ENCODE peak calls at places on chromosomes 7 and 10, in five cellular contexts. R is sigmoid colon, J is right atrium auricular region, L is astrocyte, M is tibial artery. T is an unnamed sample.

GRCh38 chr10:80462986-80463741 is 9.1 kb downstream of the TSPAN14 start:
- DNase-seq in R (peak; percentile 59), L (peak; percentile 66), M (no peak), J (no peak), T (no peak)

GRCh38 chr10:86189891-86190290 is 176.7 kb downstream of the GRID1 start:
- DNase-seq in L (no peak), R (no peak), J (no peak), M (no peak), T (no peak)

GRCh38 chr7:120996983-120997334 is 8.4 kb downstream of the CPED1 start:
- DNase-seq in J (no peak), R (no peak), M (no peak), L (no peak), T (no peak)

GRCh38 chr7:17069146-17069545 is 187.4 kb upstream of the AGR3 start:
- DNase-seq in M (no peak), R (no peak), J (no peak), L (no peak), T (no peak)

GRCh38 chr7:116543664-116544063 is 18.8 kb downstream of the CAV1 start:
- DNase-seq in M (no peak), L (peak; percentile 62), R (no peak), J (no peak), T (no peak)

GRCh38 chr10:129730993-129731325 is 233.1 kb downstream of the EBF3 start:
- DNase-seq in J (no peak), R (no peak), L (no peak), M (no peak), T (no peak)

GRCh38 chr7:22990588-22990949 is 23.4 kb downstream of the HYCC1 start:
- DNase-seq in R (no peak), L (peak; percentile 84), M (no peak), J (no peak), T (no peak)

GRCh38 chr7:111113263-111114017 is 22.5 kb downstream of the LRRN3 start:
- DNase-seq in R (no peak), L (peak; percentile 80), M (no peak), J (no peak), T (no peak)

GRCh38 chr7:103391976-103392375 is 44.5 kb downstream of the PSMC2 start:
- DNase-seq in M (no peak), L (no peak), J (no peak), R (no peak), T (no peak)

GRCh38 chr7:44681645-44682044 is 67.0 kb upstream of the ZMIZ2 start:
- DNase-seq in J (no peak), L (no peak), M (peak; percentile 16), R (no peak), T (no peak)

GRCh38 chr7:2110586-2111396 is 122.0 kb downstream of the MAD1L1 start:
- DNase-seq in J (no peak), R (no peak), M (no peak), L (peak; percentile 39), T (no peak)

GRCh38 chr10:102629661-102630614 is 14.3 kb upstream of the TRIM8 start:
- DNase-seq in L (peak; percentile 92), M (no peak), J (no peak), R (peak; percentile 58), T (no peak)

GRCh38 chr7:92678291-92678920 is 88.2 kb upstream of the FAM133B start:
- DNase-seq in L (no peak), R (no peak), M (no peak), J (no peak), T (no peak)

GRCh38 chr10:102009801-102010425 is 46.1 kb downstream of the ARMH3 start:
- DNase-seq in J (peak; percentile 63), M (no peak), L (peak; percentile 86), R (peak; percentile 65), T (peak; percentile 53)

GRCh38 chr10:80498833-80499671 is 38.6 kb upstream of the SH2D4B start:
- DNase-seq in L (peak; percentile 95), M (peak; percentile 93), R (peak; percentile 99), J (peak; percentile 97), T (peak; percentile 83)

GRCh38 chr10:117621795-117622420 is 79.4 kb downstream of the EMX2 start:
- DNase-seq in J (peak; percentile 46), M (no peak), R (no peak), L (no peak), T (no peak)

GRCh38 chr7:116285252-116285651 is 74.9 kb downstream of the TES start:
- DNase-seq in R (no peak), J (no peak), M (no peak), L (no peak), T (no peak)

GRCh38 chr7:131255242-131255641 is 72.4 kb upstream of the MKLN1 start:
- DNase-seq in J (no peak), R (no peak), L (no peak), M (no peak), T (no peak)

GRCh38 chr10:64518456-64518855 is 997.3 kb downstream of the REEP3 start:
- DNase-seq in L (no peak), J (no peak), R (no peak), M (no peak), T (no peak)

GRCh38 chr7:18895456-18895855 is 222.0 kb downstream of the TWIST1 start:
- DNase-seq in R (no peak), J (no peak), M (no peak), L (peak; percentile 84), T (no peak)

GRCh38 chr7:45057853-45058252 is 30.9 kb downstream of the NACAD start:
- DNase-seq in L (no peak), J (no peak), R (no peak), M (no peak), T (no peak)

GRCh38 chr7:101378808-101379207 is 16.1 kb downstream of the COL26A1 start:
- DNase-seq in M (no peak), L (no peak), J (no peak), R (no peak), T (peak; percentile 19)

GRCh38 chr7:73904219-73905136 is 43.5 kb downstream of the TMEM270 start:
- DNase-seq in R (peak; percentile 55), J (no peak), L (peak; percentile 32), M (peak; percentile 95), T (peak; percentile 55)

GRCh38 chr7:56287429-56288138 is 171.4 kb upstream of the NUPR2 start:
- DNase-seq in J (no peak), M (peak; percentile 68), R (no peak), L (no peak), T (peak; percentile 25)

GRCh38 chr7:31885160-31885559 is 185.0 kb downstream of the PDE1C start:
- DNase-seq in J (no peak), M (no peak), R (no peak), L (no peak), T (no peak)

GRCh38 chr7:102433319-102434038 is at the start of gene ORAI2:
- DNase-seq in M (peak; percentile 84), J (peak; percentile 64), L (peak; percentile 27), R (peak; percentile 89), T (peak; percentile 93)

GRCh38 chr7:1361016-1361755 is 98.1 kb downstream of the MICALL2 start:
- DNase-seq in L (no peak), M (no peak), R (peak; percentile 40), J (no peak), T (peak; percentile 1)

GRCh38 chr7:77481615-77482014 is 55.5 kb upstream of the PTPN12 start:
- DNase-seq in L (no peak), R (no peak), J (no peak), M (no peak), T (no peak)

GRCh38 chr10:97427571-97428179 is 1.7 kb downstream of the PGAM1 start:
- DNase-seq in R (no peak), L (no peak), M (no peak), J (no peak), T (no peak)

GRCh38 chr7:134458806-134459698 is at the start of gene AKR1B1:
- DNase-seq in M (peak; percentile 94), J (peak; percentile 95), R (peak; percentile 96), L (peak; percentile 85), T (peak; percentile 95)
- TF ChIP-seq CTCF in M (peak; percentile 50), J (peak; percentile 65), R (peak; percentile 52), L (peak; percentile 56), T (peak; percentile 38)

DNA sequence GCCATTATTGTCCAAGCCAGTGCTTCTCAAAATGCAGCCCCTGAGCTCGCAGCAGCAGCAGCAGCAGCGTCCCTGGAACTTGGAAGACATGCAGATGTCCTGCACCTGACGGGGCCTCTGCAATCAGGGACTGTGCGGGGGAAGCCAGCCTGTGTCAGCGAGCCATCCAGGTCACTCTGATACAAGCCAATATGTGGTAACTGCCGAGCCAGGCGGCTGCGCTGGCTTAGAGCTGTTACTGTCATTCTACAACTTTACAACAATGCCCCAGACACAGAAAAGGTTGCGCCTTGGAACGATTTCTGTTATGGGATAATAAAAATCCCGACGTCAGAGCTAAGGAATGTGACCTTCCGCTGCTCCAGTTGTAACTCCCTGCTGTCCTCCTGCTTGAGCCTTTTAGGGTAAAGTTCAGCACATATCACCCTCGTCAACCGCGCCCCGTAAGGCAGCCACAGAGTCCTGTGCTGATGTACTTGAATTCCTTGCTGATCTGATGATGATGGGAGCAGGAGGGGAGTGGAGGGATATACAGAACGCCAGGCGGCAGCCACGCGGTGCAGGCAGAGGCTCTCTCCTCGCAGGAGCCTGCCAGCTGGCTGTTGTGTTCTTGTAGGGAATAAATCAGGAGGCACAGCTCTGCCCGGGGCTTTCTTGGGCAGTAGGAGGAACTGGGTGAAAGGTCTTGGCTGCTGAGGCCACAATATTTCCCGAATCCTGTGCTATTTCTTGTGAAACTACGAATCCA is 20.0 kb upstream of the CRYGN start:
- DNase-seq in L (peak; percentile 80), M (peak; percentile 93), R (peak; percentile 98), J (peak; percentile 97), T (peak; percentile 73)
- H3K4me1 ChIP-seq in L (peaks cover 14% of the 10 kb centered on the region), M (peaks cover 26% of the 10 kb centered on the region), R (peaks cover 34% of the 10 kb centered on the region), J (peaks cover 28% of the 10 kb centered on the region), T (peaks cover 23% of the 10 kb centered on the region)

GRCh38 chr10:60350400-60350799 is 39.3 kb downstream of the ANK3 start:
- DNase-seq in R (no peak), J (no peak), L (peak; percentile 64), M (no peak), T (no peak)
- H3K27ac ChIP-seq in R (peak overlapping the region; percentile 45), J (no peak overlapping the region), L (no peak overlapping the region), M (no peak overlapping the region), T (no peak overlapping the region)

DNA sequence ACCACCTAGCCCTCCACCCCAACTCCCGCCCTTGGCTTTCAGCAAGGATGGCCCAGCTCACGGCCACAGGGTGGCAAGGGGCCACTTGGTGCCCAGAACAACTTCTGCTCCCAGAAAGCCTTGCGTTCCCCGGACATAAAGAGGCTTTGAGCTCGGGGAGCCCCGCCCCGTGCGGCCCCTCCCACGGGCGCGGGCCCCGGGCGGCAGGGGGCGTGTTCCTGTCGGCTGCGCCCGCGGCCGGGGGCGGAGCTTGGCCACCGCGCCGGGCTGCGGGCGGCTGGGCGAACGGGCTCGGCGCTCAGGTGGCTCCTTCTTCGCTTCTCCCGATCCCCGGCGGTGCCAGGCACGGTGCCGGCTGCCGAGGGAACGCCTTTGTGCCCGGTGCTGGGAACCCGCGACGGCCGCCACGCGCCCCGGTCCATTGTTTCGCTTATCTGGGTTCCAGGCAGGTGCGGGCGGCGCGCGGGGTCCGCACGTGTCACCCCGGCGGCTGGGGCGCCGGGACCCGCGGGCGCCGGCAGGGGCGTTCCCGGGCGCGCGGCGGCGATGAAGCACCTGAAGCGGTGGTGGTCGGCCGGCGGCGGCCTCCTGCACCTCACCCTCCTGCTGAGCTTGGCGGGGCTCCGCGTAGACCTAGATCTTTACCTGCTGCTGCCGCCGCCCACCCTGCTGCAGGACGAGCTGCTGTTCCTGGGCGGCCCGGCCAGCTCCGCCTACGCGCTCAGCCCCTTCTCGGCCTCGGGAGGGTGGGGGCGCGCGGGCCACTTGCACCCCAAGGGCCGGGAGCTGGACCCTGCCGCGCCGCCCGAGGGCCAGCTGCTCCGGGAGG is at the start of gene NFE2L3:
- DNase-seq in J (peak; percentile 61), R (peak; percentile 69), L (peak; percentile 37), M (peak; percentile 75), T (peak; percentile 66)
- TF ChIP-seq CTCF in J (peak; percentile 24), R (no peak), L (no peak), M (no peak), T (peak; percentile 26)

GRCh38 chr7:34452363-34452762 is 205.7 kb upstream of the NPSR1 start:
- DNase-seq in M (no peak), L (no peak), J (no peak), R (no peak), T (no peak)
- H3K4me1 ChIP-seq in M (no peaks in the 10 kb centered on the region), L (peaks cover 12% of the 10 kb centered on the region), J (no peaks in the 10 kb centered on the region), R (no peaks in the 10 kb centered on the region), T (no peaks in the 10 kb centered on the region)

T was measured in heart left ventricle.